ENCODE peak calls at places on chromosomes 7 and 10, in seven cellular contexts. T is testis; Y is left lung; M is effector memory CD4-positive, alpha-beta T cell; E is K562; J is adipocyte; B is colonic mucosa. F is an unnamed sample.

GRCh38 chr10:11073410-11073809 is 55.7 kb downstream of the CELF2 start:
- DNase-seq in T (no peak), J (no peak), E (no peak), Y (no peak), M (no peak), B (no peak), F (no peak)

GRCh38 chr10:62157601-62158000 is 111.0 kb downstream of the RTKN2 start:
- DNase-seq in Y (no peak), J (no peak), T (no peak), B (no peak), M (no peak), E (no peak), F (no peak)

GRCh38 chr10:51400354-51401096 is 298.9 kb downstream of the CSTF2T start:
- DNase-seq in J (no peak), M (no peak), E (no peak), B (no peak), Y (no peak), T (no peak), F (no peak)

GRCh38 chr10:91944880-91945630 is 21.5 kb downstream of the BTAF1 start:
- DNase-seq in M (no peak), Y (no peak), B (no peak), E (no peak), J (peak; percentile 13), T (no peak), F (no peak)

GRCh38 chr7:117731455-117731854 is 141.8 kb downstream of the CTTNBP2 start:
- DNase-seq in J (no peak), Y (no peak), M (no peak), E (no peak), T (no peak), B (no peak), F (no peak)

GRCh38 chr10:87973635-87974034 is 110.2 kb downstream of the PTEN start:
- DNase-seq in T (no peak), E (no peak), M (no peak), B (no peak), J (peak; percentile 48), Y (no peak), F (no peak)

GRCh38 chr7:22607180-22607579 is 107.2 kb upstream of the STEAP1B start:
- DNase-seq in E (no peak), M (no peak), Y (no peak), J (no peak), B (no peak), T (no peak), F (no peak)

GRCh38 chr10:124745678-124746077 is 1.5 kb upstream of the FAM53B start:
- DNase-seq in E (peak; percentile 21), Y (no peak), T (no peak), J (peak; percentile 57), M (no peak), B (peak; percentile 35), F (no peak)

GRCh38 chr7:135994466-135995205 is 17.5 kb upstream of the MTPN start:
- DNase-seq in M (no peak), B (no peak), Y (no peak), J (peak; percentile 38), T (no peak), E (no peak), F (no peak)

GRCh38 chr7:151430391-151431205 is 9.3 kb downstream of the CRYGN start:
- DNase-seq in Y (no peak), J (no peak), T (no peak), E (no peak), B (no peak), M (no peak), F (peak; percentile 23)

GRCh38 chr7:42961182-42961581 is 29.0 kb downstream of the MRPL32 start:
- DNase-seq in B (no peak), E (no peak), J (no peak), M (no peak), Y (no peak), T (no peak), F (no peak)

GRCh38 chr7:130490888-130491771 is 755 bp upstream of the MEST start:
- DNase-seq in T (peak; percentile 72), B (no peak), J (peak; percentile 67), E (no peak), Y (peak; percentile 84), M (no peak), F (peak; percentile 18)

GRCh38 chr10:42987575-42987974 is 89.3 kb upstream of the RET start:
- DNase-seq in M (no peak), B (peak; percentile 7), J (no peak), E (no peak), T (no peak), Y (no peak), F (no peak)

GRCh38 chr7:91066627-91067026 is 197.6 kb upstream of the FZD1 start:
- DNase-seq in M (no peak), B (no peak), Y (no peak), T (no peak), E (no peak), J (no peak), F (no peak)

GRCh38 chr7:151351027-151351426 is 9.4 kb downstream of the NUB1 start:
- DNase-seq in M (no peak), E (peak; percentile 65), J (no peak), B (peak; percentile 32), Y (no peak), T (no peak), F (peak; percentile 45)

GRCh38 chr10:91137822-91138221 is 82.6 kb upstream of the PCGF5 start:
- DNase-seq in T (no peak), B (no peak), M (no peak), E (no peak), Y (no peak), J (no peak), F (no peak)

GRCh38 chr7:131234719-131235488 is 92.8 kb upstream of the MKLN1 start:
- DNase-seq in E (no peak), M (no peak), Y (no peak), B (no peak), T (no peak), J (no peak), F (no peak)

GRCh38 chr10:94402204-94403033 is at the start of gene TBC1D12:
- DNase-seq in E (peak; percentile 73), B (peak; percentile 98), T (peak; percentile 98), Y (peak; percentile 96), J (peak; percentile 98), M (no peak), F (peak; percentile 2)

GRCh38 chr7:105015631-105015965 is 1.6 kb downstream of the KMT2E start:
- DNase-seq in E (peak; percentile 50), T (peak; percentile 78), B (peak; percentile 72), M (peak; percentile 21), J (peak; percentile 79), Y (no peak), F (peak; percentile 50)

GRCh38 chr7:32957326-32958045 is at the start of gene FKBP9:
- DNase-seq in E (peak; percentile 95), M (no peak), B (peak; percentile 91), Y (peak; percentile 95), T (peak; percentile 86), J (peak; percentile 95), F (no peak)

GRCh38 chr7:42017356-42017986 is 219.5 kb downstream of the GLI3 start:
- DNase-seq in B (no peak), E (no peak), Y (no peak), M (no peak), T (no peak), J (no peak), F (no peak)

GRCh38 chr7:85025312-85025756 is 161.5 kb downstream of the SEMA3D start:
- DNase-seq in Y (no peak), B (peak; percentile 46), J (no peak), E (no peak), M (no peak), T (no peak), F (no peak)

GRCh38 chr7:50349963-50350944 is 45.7 kb downstream of the IKZF1 start:
- DNase-seq in T (no peak), M (peak; percentile 33), E (no peak), B (no peak), J (no peak), Y (no peak), F (peak; percentile 77)

GRCh38 chr10:22634606-22635467 is 79.5 kb downstream of the PIP4K2A start:
- DNase-seq in M (no peak), B (no peak), Y (no peak), T (no peak), E (no peak), J (no peak), F (no peak)
- H3K4me1 ChIP-seq in M (peaks cover 35% of the 10 kb centered on the region), B (no peaks in the 10 kb centered on the region), Y (peaks cover 9% of the 10 kb centered on the region), T (no peaks in the 10 kb centered on the region), E (peaks cover 27% of the 10 kb centered on the region), J (peaks cover 14% of the 10 kb centered on the region), F (peaks cover 97% of the 10 kb centered on the region)

GRCh38 chr10:49176310-49177268 is 11.6 kb downstream of the TMEM273 start:
- DNase-seq in E (peak; percentile 51), M (no peak), J (no peak), Y (peak; percentile 62), T (no peak), B (peak; percentile 15), F (no peak)
- H3K4me1 ChIP-seq in E (peaks cover 100% of the 10 kb centered on the region), M (peaks cover 11% of the 10 kb centered on the region), J (peaks cover 13% of the 10 kb centered on the region), Y (no peaks in the 10 kb centered on the region), T (no peaks in the 10 kb centered on the region), B (no peaks in the 10 kb centered on the region), F (no peaks in the 10 kb centered on the region)

GRCh38 chr7:47479821-47480575 is 101.9 kb downstream of the TNS3 start:
- DNase-seq in T (no peak), E (no peak), Y (no peak), B (no peak), M (no peak), J (no peak), F (no peak)
- H3K4me1 ChIP-seq in T (peaks cover 85% of the 10 kb centered on the region), E (peaks cover 5% of the 10 kb centered on the region), Y (peaks cover 44% of the 10 kb centered on the region), B (peaks cover 22% of the 10 kb centered on the region), M (no peaks in the 10 kb centered on the region), J (peaks cover 82% of the 10 kb centered on the region), F (no peaks in the 10 kb centered on the region)

DNA sequence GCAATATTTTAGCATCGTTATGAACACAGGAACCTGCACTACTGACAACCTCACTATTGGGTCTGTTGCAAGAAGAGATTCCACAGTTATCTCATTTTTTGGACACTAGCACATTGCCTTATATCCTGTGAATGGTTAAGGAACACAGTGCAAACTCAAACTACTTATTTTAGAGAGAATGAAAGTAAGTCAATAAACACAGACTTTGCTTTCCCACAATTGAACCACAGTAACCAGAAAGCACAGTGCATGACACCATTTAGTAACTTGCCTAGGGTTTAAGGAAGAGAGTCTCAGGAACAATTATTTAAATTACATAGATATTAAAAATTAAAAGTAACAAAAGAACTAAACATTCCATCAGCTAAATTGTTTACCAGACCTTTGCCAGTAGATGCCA is 468.8 kb downstream of the ZWINT start:
- DNase-seq in E (no peak), M (no peak), T (no peak), J (no peak), B (no peak), Y (no peak), F (no peak)
- H3K4me1 ChIP-seq in E (no peaks in the 10 kb centered on the region), M (no peaks in the 10 kb centered on the region), T (no peaks in the 10 kb centered on the region), J (no peaks in the 10 kb centered on the region), B (no peaks in the 10 kb centered on the region), Y (no peaks in the 10 kb centered on the region), F (no peaks in the 10 kb centered on the region)

F was measured in naive thymus-derived CD4-positive, alpha-beta T cell.